ENCODE peak calls at places on chromosomes 12 and 14, in four cellular contexts. O is head of caudate nucleus; T is activated CD4-positive, alpha-beta T cell treated with anti-CD3 and anti-CD28 coated beads, Interleukin-2, amount 50 U/mL, for 1 hour; X is RCC 7860. V is an unnamed sample.

GRCh38 chr14:58645641-58646040 is 7.9 kb downstream of the DACT1 start:
- DNase-seq in T (no peak), O (no peak), X (no peak), V (no peak)

GRCh38 chr12:69157023-69157655 is 82.2 kb upstream of the CPSF6 start:
- DNase-seq in X (peak), O (peak), T (peak), V (peak)

GRCh38 chr14:53327716-53328115 is 174.6 kb upstream of the DDHD1 start:
- DNase-seq in T (no peak), O (no peak), X (no peak), V (no peak)

GRCh38 chr14:26841920-26842741 is 244.3 kb upstream of the NOVA1 start:
- DNase-seq in O (no peak), X (peak), T (no peak), V (no peak)

GRCh38 chr12:78483767-78484315 is 380.7 kb upstream of the SYT1 start:
- DNase-seq in T (no peak), X (no peak), O (no peak), V (no peak)

GRCh38 chr12:6943387-6943718 is 263 bp upstream of the RNU7-1 start:
- DNase-seq in O (peak), T (peak), X (peak), V (peak)

GRCh38 chr14:65045011-65045410 is 57.3 kb downstream of the MAX start:
- DNase-seq in T (no peak), X (no peak), O (no peak), V (no peak)

GRCh38 chr12:132477009-132477702 is 12.8 kb upstream of the FBRSL1 start:
- DNase-seq in O (no peak), T (no peak), X (no peak), V (no peak)

GRCh38 chr12:86666311-86666710 is 410.1 kb upstream of the MGAT4C start:
- DNase-seq in T (no peak), X (no peak), O (no peak), V (no peak)

GRCh38 chr12:131959641-131960589 is 10.2 kb downstream of the EP400 start:
- DNase-seq in X (no peak), T (no peak), O (no peak), V (no peak)

GRCh38 chr12:26799741-26800140 is 33.3 kb downstream of the ITPR2 start:
- DNase-seq in X (no peak), O (no peak), T (no peak), V (no peak)

GRCh38 chr12:21607701-21608100 is 3.1 kb upstream of the GYS2 start:
- DNase-seq in T (no peak), O (no peak), X (no peak), V (peak)

GRCh38 chr14:103456167-103456835 is 66.3 kb downstream of the CKB start:
- DNase-seq in X (no peak), T (no peak), O (no peak), V (no peak)

GRCh38 chr12:26512213-26512612 is 316.8 kb downstream of the SSPN start:
- DNase-seq in O (no peak), T (no peak), X (no peak), V (no peak)

GRCh38 chr12:110639336-110640178 is 25.6 kb downstream of the TCTN1 start:
- DNase-seq in O (no peak), X (no peak), T (no peak), V (no peak)

V was measured in CD4-positive, alpha-beta memory T cell.